ENCODE peak calls at places on chromosomes 4 and X, in eight cellular contexts. L, J, K, M, P, F, C and H are unnamed samples. For H3K27me3 and H3K9me3, the result is how much of the 10 kb centered on the place peaks cover.

GRCh38 chr4:39637572-39638357 is 900 bp downstream of the SMIM14 start:
- DNase-seq in L (no peak), J (peak), K (no peak), M (peak), P (peak), F (peak), C (peak), H (peak)

GRCh38 chr4:185395255-185395955 is at the start of gene LRP2BP:
- DNase-seq in L (no peak), J (no peak), K (no peak), M (no peak), P (no peak), F (no peak), C (no peak), H (no peak)

GRCh38 chrX:15344106-15344505 is 8.8 kb upstream of the PIGA start:
- DNase-seq in L (no peak), J (no peak), K (no peak), M (no peak), P (no peak), F (no peak), C (no peak), H (no peak)

GRCh38 chr4:98510757-98511517 is 147.5 kb downstream of the TSPAN5 start:
- DNase-seq in L (no peak), J (no peak), K (peak), M (no peak), P (no peak), F (no peak), C (no peak), H (no peak)

GRCh38 chr4:31592293-31592692 is 872.1 kb downstream of the PCDH7 start:
- DNase-seq in L (no peak), J (no peak), K (no peak), M (no peak), P (no peak), F (no peak), C (no peak), H (no peak)

GRCh38 chrX:71301195-71301924 is at the start of gene ITGB1BP2:
- DNase-seq in L (no peak), J (no peak), K (no peak), M (no peak), P (no peak), F (no peak), C (no peak), H (no peak)

GRCh38 chrX:10617964-10618342 is 2.4 kb downstream of the MID1 start:
- DNase-seq in L (no peak), J (no peak), K (no peak), M (no peak), P (no peak), F (no peak), C (peak), H (no peak)

GRCh38 chr4:55396305-55397023 is 707 bp downstream of the TMEM165 start:
- DNase-seq in L (no peak), J (peak), K (no peak), M (peak), P (peak), F (no peak), C (peak), H (peak)

GRCh38 chrX:17377047-17377692 is 2.2 kb downstream of the NHS start:
- DNase-seq in L (no peak), J (peak), K (no peak), M (peak), P (no peak), F (peak), C (no peak), H (peak)

GRCh38 chr4:173311368-173311767 is 22.8 kb downstream of the HMGB2 start:
- DNase-seq in L (no peak), J (no peak), K (no peak), M (no peak), P (no peak), F (no peak), C (no peak), H (no peak)

GRCh38 chr4:5887011-5887360 is 5.9 kb downstream of the CRMP1 start:
- DNase-seq in L (no peak), J (no peak), K (no peak), M (no peak), P (no peak), F (no peak), C (no peak), H (no peak)

GRCh38 chr4:8921465-8921864 is 49.8 kb upstream of the HMX1 start:
- DNase-seq in L (no peak), J (no peak), K (no peak), M (no peak), P (no peak), F (no peak), C (no peak), H (no peak)

GRCh38 chr4:66351761-66352160 is 681.5 kb upstream of the EPHA5 start:
- DNase-seq in L (no peak), J (no peak), K (no peak), M (no peak), P (no peak), F (no peak), C (no peak), H (no peak)

GRCh38 chr4:153036931-153037330 is 100.8 kb downstream of the FHDC1 start:
- DNase-seq in L (no peak), J (no peak), K (no peak), M (no peak), P (no peak), F (no peak), C (no peak), H (no peak)

GRCh38 chr4:73341454-73341853 is 62.6 kb upstream of the ALB start:
- DNase-seq in L (no peak), J (peak), K (peak), M (no peak), P (no peak), F (no peak), C (peak), H (no peak)

GRCh38 chr4:173057906-173058305 is 110.7 kb upstream of the GALNT7 start:
- DNase-seq in L (no peak), J (no peak), K (no peak), M (no peak), P (no peak), F (no peak), C (no peak), H (no peak)

GRCh38 chrX:24767557-24767956 is 73.8 kb downstream of the POLA1 start:
- DNase-seq in L (no peak), J (no peak), K (no peak), M (no peak), P (no peak), F (no peak), C (no peak), H (no peak)

GRCh38 chr4:150579591-150580234 is 2.2 kb upstream of the MAB21L2 start:
- DNase-seq in L (no peak), J (peak), K (no peak), M (no peak), P (no peak), F (no peak), C (no peak), H (peak)

GRCh38 chr4:113145519-113146291 is 96.3 kb downstream of the ANK2 start:
- DNase-seq in L (no peak), J (peak), K (no peak), M (no peak), P (no peak), F (no peak), C (no peak), H (no peak)

GRCh38 chr4:72295966-72296557 is 264.3 kb downstream of the NPFFR2 start:
- DNase-seq in L (no peak), J (no peak), K (peak), M (no peak), P (no peak), F (no peak), C (no peak), H (no peak)

GRCh38 chr4:133316874-133317273 is 167.8 kb downstream of the PCDH10 start:
- DNase-seq in L (no peak), J (no peak), K (no peak), M (no peak), P (no peak), F (no peak), C (no peak), H (no peak)

GRCh38 chr4:144647095-144647959 is 1.4 kb downstream of the HHIP start:
- DNase-seq in L (no peak), J (peak), K (no peak), M (no peak), P (no peak), F (no peak), C (peak), H (no peak)

GRCh38 chr4:171947389-171947788 is 134.2 kb downstream of the GALNTL6 start:
- DNase-seq in L (no peak), J (no peak), K (no peak), M (no peak), P (no peak), F (no peak), C (no peak), H (no peak)

GRCh38 chr4:159162576-159162975 is 59.7 kb downstream of the RAPGEF2 start:
- DNase-seq in L (no peak), J (no peak), K (no peak), M (no peak), P (no peak), F (no peak), C (no peak), H (no peak)

GRCh38 chrX:41382699-41383645 is 49.0 kb downstream of the DDX3X start:
- DNase-seq in L (no peak), J (no peak), K (no peak), M (no peak), P (no peak), F (no peak), C (no peak), H (no peak)

GRCh38 chr4:76280488-76281441 is 25.8 kb upstream of the STBD1 start:
- DNase-seq in L (no peak), J (no peak), K (no peak), M (no peak), P (no peak), F (no peak), C (no peak), H (no peak)

GRCh38 chr4:17336524-17336941 is 175.4 kb downstream of the QDPR start:
- DNase-seq in L (no peak), J (no peak), K (no peak), M (peak), P (peak), F (no peak), C (peak), H (peak)

GRCh38 chrX:17984415-17984814 is 123.3 kb upstream of the RAI2 start:
- DNase-seq in L (no peak), J (no peak), K (no peak), M (no peak), P (no peak), F (no peak), C (no peak), H (no peak)

GRCh38 chrX:94400488-94400887 is 726.5 kb downstream of the FAM133A start:
- DNase-seq in L (no peak), J (no peak), K (no peak), M (no peak), P (no peak), F (peak), C (peak), H (no peak)

GRCh38 chr4:179097741-179098140 is 1655.5 kb upstream of the AGA start:
- DNase-seq in L (no peak), J (peak), K (peak), M (no peak), P (no peak), F (no peak), C (no peak), H (no peak)

GRCh38 chr4:122980860-122981259 is 58.5 kb upstream of the NUDT6 start:
- DNase-seq in L (no peak), J (no peak), K (no peak), M (no peak), P (no peak), F (no peak), C (no peak), H (no peak)

GRCh38 chr4:175614880-175615279 is 197.2 kb downstream of the GPM6A start:
- DNase-seq in L (no peak), J (no peak), K (no peak), M (no peak), P (no peak), F (no peak), C (peak), H (no peak)

GRCh38 chr4:3827616-3828492 is 61.7 kb downstream of the ADRA2C start:
- DNase-seq in L (peak), J (no peak), K (no peak), M (peak), P (no peak), F (no peak), C (peak), H (peak)
- TF ChIP-seq CTCF in L (no peak), J (no peak), K (no peak), M (no peak), P (no peak), F (no peak), C (no peak), H (no peak)

GRCh38 chrX:48833531-48834138 is 1.8 kb downstream of the PCSK1N start:
- DNase-seq in L (no peak), J (no peak), K (no peak), M (no peak), P (no peak), F (no peak), C (no peak), H (no peak)
- H3K27me3 ChIP-seq in L (under half), J (under half), K (under half), M (under half), P (under half), F (under half), C (under half), H (half or more)

DNA sequence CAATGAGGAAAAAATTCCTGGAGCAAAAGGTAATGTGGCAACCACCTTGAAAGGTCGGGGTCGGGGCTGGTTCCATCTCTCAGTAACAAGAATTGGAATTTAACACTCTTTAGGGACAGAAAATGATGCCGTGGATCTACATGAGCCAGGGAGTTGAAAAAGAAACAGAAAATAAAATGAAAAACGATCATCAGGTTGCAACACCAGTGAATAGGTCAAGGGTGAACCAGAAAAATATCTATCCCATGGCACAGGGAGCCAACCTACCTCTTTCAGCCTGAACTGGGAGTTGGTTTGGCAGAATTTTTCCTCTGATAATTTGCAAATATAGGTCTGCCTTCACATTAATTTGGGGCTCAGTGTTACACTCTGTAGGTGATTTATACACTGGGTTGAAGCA is 93.7 kb downstream of the C4orf33 start:
- DNase-seq in L (no peak), J (no peak), K (no peak), M (no peak), P (no peak), F (no peak), C (no peak), H (no peak)
- H3K9me3 ChIP-seq in L (under half), J (under half), K (under half), M (under half), P (under half), F (under half), C (under half), H (under half)

DNA sequence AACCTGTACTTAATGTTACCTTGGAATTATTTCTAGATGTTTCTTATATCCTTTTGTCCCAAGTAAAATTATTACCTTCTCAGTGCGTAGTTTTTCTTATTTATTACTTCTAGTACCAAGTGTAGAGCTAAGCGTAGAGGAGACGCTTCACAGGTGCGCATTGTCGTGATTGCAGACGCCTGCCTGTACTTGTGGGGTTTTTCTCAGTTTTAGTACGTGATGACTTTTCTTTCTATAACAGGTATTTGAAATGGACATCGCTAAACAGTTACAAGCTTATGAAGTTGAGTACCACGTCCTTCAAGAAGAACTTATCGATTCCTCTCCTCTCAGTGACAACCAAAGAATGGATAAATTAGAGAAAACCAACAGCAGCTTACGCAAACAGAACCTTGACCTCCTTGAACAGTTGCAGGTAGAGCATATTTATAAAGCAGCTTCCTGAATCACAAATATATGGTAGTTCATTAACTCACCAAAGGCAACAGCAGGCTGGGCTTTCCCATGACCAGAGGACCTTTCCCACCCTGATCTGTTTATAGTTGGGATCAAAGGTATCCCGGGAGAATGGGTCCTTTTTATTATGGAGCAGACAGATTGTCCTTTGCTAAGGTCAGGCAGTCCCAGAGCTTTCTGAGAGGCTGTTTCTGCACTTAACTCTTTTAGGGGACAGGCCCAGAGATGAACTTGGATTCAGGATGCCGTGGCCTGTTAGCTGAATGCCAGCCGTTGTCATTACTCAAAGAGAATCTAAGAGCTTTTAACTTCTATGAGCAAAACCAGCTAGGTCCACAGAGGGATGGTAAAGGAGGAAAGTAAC is 172.9 kb downstream of the PTTG2 start:
- DNase-seq in L (no peak), J (no peak), K (no peak), M (no peak), P (no peak), F (no peak), C (peak), H (no peak)
- TF ChIP-seq CTCF in L (no peak), J (no peak), K (no peak), M (no peak), P (no peak), F (no peak), C (no peak), H (no peak)

DNA sequence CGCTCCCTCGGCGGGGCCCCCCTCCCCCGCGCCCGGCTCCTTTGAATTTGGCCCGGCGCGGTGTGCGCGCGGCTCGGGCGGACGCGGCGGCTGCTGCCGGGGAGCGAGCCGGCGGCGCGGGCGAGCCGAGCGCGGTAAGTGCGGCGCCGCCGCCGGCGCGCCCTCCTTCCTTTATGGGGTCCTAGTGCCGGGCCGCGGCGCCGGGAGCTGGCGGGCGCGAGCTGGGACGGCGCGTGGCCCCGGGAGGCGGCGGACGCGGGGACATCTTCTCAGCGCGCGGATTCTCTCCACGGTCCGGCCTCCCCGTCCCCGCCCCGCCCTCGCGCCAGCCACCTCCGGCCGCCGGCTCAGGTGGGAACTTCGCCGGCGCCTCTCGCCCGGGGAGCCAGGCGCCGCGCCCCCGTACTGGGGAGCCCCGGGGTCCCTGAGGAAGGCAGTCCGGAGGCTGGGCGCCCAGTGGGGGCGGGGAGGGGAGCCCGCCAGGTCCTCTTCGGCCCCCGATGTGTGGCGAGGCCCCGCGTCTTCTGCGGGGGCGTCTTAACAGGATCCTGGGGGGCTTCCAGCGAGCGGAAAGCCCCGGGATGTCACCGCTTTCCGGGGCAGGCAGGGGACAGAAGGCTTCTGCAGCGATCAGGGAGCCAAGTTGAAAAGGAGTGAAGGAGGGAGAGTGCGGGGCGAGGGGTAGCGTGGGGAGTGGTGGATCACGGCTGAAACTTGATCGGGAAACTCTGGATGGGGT is 98.4 kb upstream of the TENM3 start:
- DNase-seq in L (no peak), J (peak), K (no peak), M (no peak), P (no peak), F (no peak), C (no peak), H (peak)
- H3K27me3 ChIP-seq in L (under half), J (under half), K (under half), M (half or more), P (under half), F (under half), C (under half), H (under half)

GRCh38 chrX:39624166-39624565 is 473.6 kb downstream of the BCOR start:
- DNase-seq in L (no peak), J (no peak), K (no peak), M (no peak), P (no peak), F (no peak), C (no peak), H (no peak)
- H3K9me3 ChIP-seq in L (under half), J (under half), K (under half), M (under half), P (under half), F (under half), C (under half), H (under half)

GRCh38 chrX:74422576-74423288 is 1.4 kb downstream of the SLC16A2 start:
- DNase-seq in L (peak), J (peak), K (peak), M (peak), P (no peak), F (peak), C (peak), H (peak)
- TF ChIP-seq CTCF in L (no peak), J (peak), K (peak), M (no peak), P (no peak), F (peak), C (no peak), H (no peak)

DNA sequence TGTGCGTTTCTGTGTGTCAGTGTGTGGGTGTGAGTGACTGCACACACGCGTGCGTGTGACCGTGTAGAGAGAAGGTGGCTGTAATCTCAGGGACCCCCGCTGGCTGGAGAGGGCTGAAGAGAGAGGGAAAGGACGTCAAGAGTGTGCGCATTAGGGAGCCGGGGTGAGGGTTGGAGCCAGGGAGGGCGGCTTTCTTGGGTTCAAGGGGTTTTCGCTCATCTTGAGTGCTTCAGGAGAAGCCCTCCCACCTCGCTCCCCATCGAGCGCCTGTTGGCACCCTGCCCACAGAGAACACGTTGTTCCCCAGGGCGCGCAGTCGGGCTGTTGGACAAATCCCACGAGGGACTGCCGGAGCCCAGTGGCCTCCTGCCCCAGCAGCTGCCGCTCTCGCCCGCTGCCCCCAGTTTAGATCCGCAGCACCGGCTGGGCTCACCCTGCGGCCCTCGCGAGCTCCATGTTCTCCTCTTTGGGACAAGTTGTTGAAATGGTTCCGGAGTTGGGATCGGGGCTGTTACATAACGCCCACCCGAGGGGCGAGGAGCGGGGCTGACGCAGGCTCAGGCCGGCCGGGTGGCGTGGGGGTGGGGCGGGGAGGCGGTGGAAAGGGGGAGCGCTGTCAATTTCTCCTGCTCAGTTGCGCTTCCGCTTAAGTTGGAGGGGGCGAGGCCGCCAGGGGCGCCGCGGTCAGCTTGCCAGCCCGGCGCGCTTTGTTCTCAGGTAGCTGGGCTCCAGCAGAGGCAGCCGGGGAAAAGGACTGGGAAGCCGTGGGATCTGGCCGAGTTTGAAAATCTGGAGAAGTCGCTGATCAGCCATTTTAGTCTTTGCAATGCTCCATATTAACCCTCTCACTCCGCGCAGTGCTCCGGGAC is 1.6 kb downstream of the GRIA2 start:
- DNase-seq in L (peak), J (peak), K (no peak), M (no peak), P (no peak), F (no peak), C (peak), H (peak)
- H3K27me3 ChIP-seq in L (under half), J (under half), K (under half), M (under half), P (under half), F (half or more), C (under half), H (under half)